ENCODE peak calls at places on chromosomes 13 and 19, in nine cellular contexts. One of them, this sample, is unnamed.

GRCh38 chr13:73481265-73481664 is 422.5 kb downstream of the KLF5 start:
- DNase-seq in IMR-90: no peak
- DNase-seq in neural progenitor cell: no peak
- DNase-seq in spleen: no peak
- DNase-seq in uterus: no peak
- DNase-seq in fibroblast of lung: no peak
- DNase-seq in H1: no peak
- DNase-seq in thoracic aorta: no peak
- DNase-seq in kidney: no peak
- DNase-seq in this sample: no peak

GRCh38 chr19:47421244-47421786 is 2.0 kb upstream of the MEIS3 start:
- DNase-seq in IMR-90: no peak
- DNase-seq in neural progenitor cell: no peak
- DNase-seq in spleen: no peak
- DNase-seq in uterus: no peak
- DNase-seq in fibroblast of lung: no peak
- DNase-seq in H1: no peak
- DNase-seq in thoracic aorta: no peak
- DNase-seq in kidney: no peak
- DNase-seq in this sample: no peak

GRCh38 chr13:72259528-72259927 is 392.5 kb upstream of the DACH1 start:
- DNase-seq in IMR-90: no peak
- DNase-seq in neural progenitor cell: no peak
- DNase-seq in spleen: no peak
- DNase-seq in uterus: no peak
- DNase-seq in fibroblast of lung: no peak
- DNase-seq in H1: no peak
- DNase-seq in thoracic aorta: no peak
- DNase-seq in kidney: no peak
- DNase-seq in this sample: no peak

GRCh38 chr13:21060063-21060826 is 1.1 kb downstream of the LATS2 start:
- DNase-seq in IMR-90: peak
- DNase-seq in neural progenitor cell: peak
- DNase-seq in spleen: peak
- DNase-seq in uterus: peak
- DNase-seq in fibroblast of lung: peak
- DNase-seq in H1: no peak
- DNase-seq in thoracic aorta: no peak
- DNase-seq in kidney: peak
- DNase-seq in this sample: peak

GRCh38 chr13:105598551-105598950 is 936.9 kb downstream of the EFNB2 start:
- DNase-seq in IMR-90: peak
- DNase-seq in neural progenitor cell: no peak
- DNase-seq in spleen: no peak
- DNase-seq in uterus: no peak
- DNase-seq in fibroblast of lung: peak
- DNase-seq in H1: no peak
- DNase-seq in thoracic aorta: no peak
- DNase-seq in kidney: no peak
- DNase-seq in this sample: no peak

GRCh38 chr13:109110159-109110558 is 480.7 kb downstream of the MYO16 start:
- DNase-seq in IMR-90: no peak
- DNase-seq in neural progenitor cell: no peak
- DNase-seq in spleen: no peak
- DNase-seq in uterus: no peak
- DNase-seq in fibroblast of lung: no peak
- DNase-seq in H1: no peak
- DNase-seq in thoracic aorta: no peak
- DNase-seq in kidney: no peak
- DNase-seq in this sample: no peak

GRCh38 chr19:27846944-27847343 is 1366.0 kb downstream of the UQCRFS1 start:
- DNase-seq in IMR-90: no peak
- DNase-seq in neural progenitor cell: no peak
- DNase-seq in spleen: no peak
- DNase-seq in uterus: no peak
- DNase-seq in fibroblast of lung: no peak
- DNase-seq in H1: no peak
- DNase-seq in thoracic aorta: no peak
- DNase-seq in kidney: no peak
- DNase-seq in this sample: no peak

GRCh38 chr19:18896421-18896841 is 473 bp upstream of the CERS1 start:
- DNase-seq in IMR-90: no peak
- DNase-seq in neural progenitor cell: peak
- DNase-seq in spleen: peak
- DNase-seq in uterus: no peak
- DNase-seq in fibroblast of lung: peak
- DNase-seq in H1: no peak
- DNase-seq in thoracic aorta: no peak
- DNase-seq in kidney: no peak
- DNase-seq in this sample: no peak

GRCh38 chr13:39132286-39132685 is 94.0 kb downstream of the NHLRC3 start:
- DNase-seq in IMR-90: no peak
- DNase-seq in neural progenitor cell: no peak
- DNase-seq in spleen: no peak
- DNase-seq in uterus: no peak
- DNase-seq in fibroblast of lung: no peak
- DNase-seq in H1: no peak
- DNase-seq in thoracic aorta: no peak
- DNase-seq in kidney: no peak
- DNase-seq in this sample: no peak

GRCh38 chr13:37648604-37649003 is 50.0 kb upstream of the POSTN start:
- DNase-seq in IMR-90: peak
- DNase-seq in neural progenitor cell: no peak
- DNase-seq in spleen: no peak
- DNase-seq in uterus: no peak
- DNase-seq in fibroblast of lung: peak
- DNase-seq in H1: no peak
- DNase-seq in thoracic aorta: no peak
- DNase-seq in kidney: no peak
- DNase-seq in this sample: no peak

GRCh38 chr19:49347835-49348234 is 12.6 kb downstream of the CD37 start:
- DNase-seq in IMR-90: peak
- DNase-seq in neural progenitor cell: peak
- DNase-seq in spleen: peak
- DNase-seq in uterus: no peak
- DNase-seq in fibroblast of lung: peak
- DNase-seq in H1: no peak
- DNase-seq in thoracic aorta: no peak
- DNase-seq in kidney: no peak
- DNase-seq in this sample: no peak

GRCh38 chr19:50046649-50047503 is 21.1 kb downstream of the ZNF473 start:
- DNase-seq in IMR-90: peak
- DNase-seq in neural progenitor cell: no peak
- DNase-seq in spleen: no peak
- DNase-seq in uterus: peak
- DNase-seq in fibroblast of lung: no peak
- DNase-seq in H1: no peak
- DNase-seq in thoracic aorta: peak
- DNase-seq in kidney: no peak
- DNase-seq in this sample: peak

GRCh38 chr19:12945479-12946091 is at the start of gene RAD23A:
- DNase-seq in IMR-90: peak
- DNase-seq in neural progenitor cell: peak
- DNase-seq in spleen: peak
- DNase-seq in uterus: peak
- DNase-seq in fibroblast of lung: peak
- DNase-seq in H1: peak
- DNase-seq in thoracic aorta: peak
- DNase-seq in kidney: peak
- DNase-seq in this sample: peak

GRCh38 chr13:108086678-108087077 is 128.7 kb downstream of the LIG4 start:
- DNase-seq in IMR-90: peak
- DNase-seq in neural progenitor cell: peak
- DNase-seq in spleen: no peak
- DNase-seq in uterus: no peak
- DNase-seq in fibroblast of lung: no peak
- DNase-seq in H1: no peak
- DNase-seq in thoracic aorta: no peak
- DNase-seq in kidney: no peak
- DNase-seq in this sample: no peak

GRCh38 chr13:31824705-31825512 is 85.6 kb downstream of the RXFP2 start:
- DNase-seq in IMR-90: peak
- DNase-seq in neural progenitor cell: no peak
- DNase-seq in spleen: no peak
- DNase-seq in uterus: no peak
- DNase-seq in fibroblast of lung: peak
- DNase-seq in H1: no peak
- DNase-seq in thoracic aorta: no peak
- DNase-seq in kidney: no peak
- DNase-seq in this sample: no peak

GRCh38 chr13:99237981-99238662 is 20.1 kb downstream of the GPR18 start:
- DNase-seq in IMR-90: no peak
- DNase-seq in neural progenitor cell: no peak
- DNase-seq in spleen: no peak
- DNase-seq in uterus: no peak
- DNase-seq in fibroblast of lung: no peak
- DNase-seq in H1: no peak
- DNase-seq in thoracic aorta: no peak
- DNase-seq in kidney: no peak
- DNase-seq in this sample: no peak

GRCh38 chr19:30207357-30207756 is 164.8 kb upstream of the ZNF536 start:
- DNase-seq in IMR-90: no peak
- DNase-seq in neural progenitor cell: no peak
- DNase-seq in spleen: no peak
- DNase-seq in uterus: no peak
- DNase-seq in fibroblast of lung: no peak
- DNase-seq in H1: no peak
- DNase-seq in thoracic aorta: no peak
- DNase-seq in kidney: no peak
- DNase-seq in this sample: no peak

GRCh38 chr13:100063333-100063732 is 25.6 kb upstream of the PCCA start:
- DNase-seq in IMR-90: peak
- DNase-seq in neural progenitor cell: no peak
- DNase-seq in spleen: no peak
- DNase-seq in uterus: no peak
- DNase-seq in fibroblast of lung: no peak
- DNase-seq in H1: no peak
- DNase-seq in thoracic aorta: no peak
- DNase-seq in kidney: no peak
- DNase-seq in this sample: no peak

GRCh38 chr19:2661615-2662014 is 40.9 kb downstream of the GNG7 start:
- DNase-seq in IMR-90: no peak
- DNase-seq in neural progenitor cell: no peak
- DNase-seq in spleen: no peak
- DNase-seq in uterus: no peak
- DNase-seq in fibroblast of lung: no peak
- DNase-seq in H1: no peak
- DNase-seq in thoracic aorta: no peak
- DNase-seq in kidney: no peak
- DNase-seq in this sample: no peak
- TF ChIP-seq CTCF in IMR-90: peak
- TF ChIP-seq CTCF in neural progenitor cell: no peak
- TF ChIP-seq CTCF in spleen: no peak
- TF ChIP-seq CTCF in uterus: no peak
- TF ChIP-seq CTCF in fibroblast of lung: peak
- TF ChIP-seq CTCF in H1: peak
- TF ChIP-seq CTCF in thoracic aorta: no peak
- TF ChIP-seq CTCF in kidney: no peak
- TF ChIP-seq CTCF in this sample: no peak

GRCh38 chr19:3386447-3387234 is 20.3 kb downstream of the NFIC start:
- DNase-seq in IMR-90: no peak
- DNase-seq in neural progenitor cell: no peak
- DNase-seq in spleen: no peak
- DNase-seq in uterus: no peak
- DNase-seq in fibroblast of lung: no peak
- DNase-seq in H1: no peak
- DNase-seq in thoracic aorta: no peak
- DNase-seq in kidney: no peak
- DNase-seq in this sample: no peak
- H3K27ac ChIP-seq in IMR-90: peak
- H3K27ac ChIP-seq in neural progenitor cell: no peak
- H3K27ac ChIP-seq in spleen: peak
- H3K27ac ChIP-seq in uterus: peak
- H3K27ac ChIP-seq in fibroblast of lung: peak
- H3K27ac ChIP-seq in H1: no peak
- H3K27ac ChIP-seq in thoracic aorta: peak
- H3K27ac ChIP-seq in kidney: peak
- H3K27ac ChIP-seq in this sample: peak

DNA sequence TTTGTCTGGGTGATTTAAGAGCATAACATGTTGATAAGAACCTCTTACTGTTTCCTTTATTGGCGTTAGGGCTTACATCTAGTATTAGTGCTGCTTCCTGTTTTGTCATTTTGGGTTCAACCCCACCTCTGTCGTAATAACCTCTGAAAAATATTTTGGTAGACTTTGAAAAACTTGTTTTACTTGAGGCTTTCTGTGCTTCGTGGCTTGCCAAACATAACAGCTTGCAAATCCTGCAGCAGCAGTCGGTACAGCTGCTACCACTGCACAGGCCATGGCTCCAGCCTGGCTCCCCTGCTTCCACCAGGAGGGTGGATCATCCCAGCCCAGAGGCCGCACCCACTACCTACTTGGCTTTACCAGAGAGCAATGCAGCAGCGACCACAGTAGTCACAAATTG is 11.8 kb upstream of the CEACAM4 start:
- DNase-seq in IMR-90: no peak
- DNase-seq in neural progenitor cell: no peak
- DNase-seq in spleen: no peak
- DNase-seq in uterus: no peak
- DNase-seq in fibroblast of lung: no peak
- DNase-seq in H1: no peak
- DNase-seq in thoracic aorta: no peak
- DNase-seq in kidney: peak
- DNase-seq in this sample: no peak
- H3K4me3 ChIP-seq in IMR-90: no peak
- H3K4me3 ChIP-seq in neural progenitor cell: no peak
- H3K4me3 ChIP-seq in spleen: no peak
- H3K4me3 ChIP-seq in uterus: no peak
- H3K4me3 ChIP-seq in fibroblast of lung: no peak
- H3K4me3 ChIP-seq in H1: no peak
- H3K4me3 ChIP-seq in thoracic aorta: no peak
- H3K4me3 ChIP-seq in kidney: no peak
- H3K4me3 ChIP-seq in this sample: no peak

GRCh38 chr19:33399081-33399744 is 25.7 kb downstream of the CEBPG start:
- DNase-seq in IMR-90: no peak
- DNase-seq in neural progenitor cell: no peak
- DNase-seq in spleen: peak
- DNase-seq in uterus: no peak
- DNase-seq in fibroblast of lung: no peak
- DNase-seq in H1: no peak
- DNase-seq in thoracic aorta: no peak
- DNase-seq in kidney: peak
- DNase-seq in this sample: peak

GRCh38 chr19:33396701-33397535 is 23.4 kb downstream of the CEBPG start:
- DNase-seq in IMR-90: no peak
- DNase-seq in neural progenitor cell: peak
- DNase-seq in spleen: peak
- DNase-seq in uterus: peak
- DNase-seq in fibroblast of lung: no peak
- DNase-seq in H1: no peak
- DNase-seq in thoracic aorta: no peak
- DNase-seq in kidney: peak
- DNase-seq in this sample: no peak

GRCh38 chr19:33395561-33396550 is 22.3 kb downstream of the CEBPG start:
- DNase-seq in IMR-90: peak
- DNase-seq in neural progenitor cell: no peak
- DNase-seq in spleen: peak
- DNase-seq in uterus: peak
- DNase-seq in fibroblast of lung: peak
- DNase-seq in H1: no peak
- DNase-seq in thoracic aorta: no peak
- DNase-seq in kidney: peak
- DNase-seq in this sample: no peak

GRCh38 chr19:33398361-33399060 is 25.0 kb downstream of the CEBPG start:
- DNase-seq in IMR-90: no peak
- DNase-seq in neural progenitor cell: no peak
- DNase-seq in spleen: peak
- DNase-seq in uterus: no peak
- DNase-seq in fibroblast of lung: no peak
- DNase-seq in H1: no peak
- DNase-seq in thoracic aorta: no peak
- DNase-seq in kidney: no peak
- DNase-seq in this sample: peak

GRCh38 chr19:33397536-33398360 is 24.2 kb downstream of the CEBPG start:
- DNase-seq in IMR-90: no peak
- DNase-seq in neural progenitor cell: peak
- DNase-seq in spleen: peak
- DNase-seq in uterus: no peak
- DNase-seq in fibroblast of lung: no peak
- DNase-seq in H1: no peak
- DNase-seq in thoracic aorta: no peak
- DNase-seq in kidney: peak
- DNase-seq in this sample: no peak
- TF ChIP-seq CTCF in IMR-90: no peak
- TF ChIP-seq CTCF in neural progenitor cell: peak
- TF ChIP-seq CTCF in spleen: no peak
- TF ChIP-seq CTCF in uterus: no peak
- TF ChIP-seq CTCF in fibroblast of lung: peak
- TF ChIP-seq CTCF in H1: peak
- TF ChIP-seq CTCF in thoracic aorta: no peak
- TF ChIP-seq CTCF in kidney: no peak
- TF ChIP-seq CTCF in this sample: no peak

This sample was measured in pancreas.